ENCODE peak calls at places on chromosome 15, in eight cellular contexts. U, M, S, G, A, B, V and R are unnamed samples.

GRCh38 chr15:58410353-58410752 is 21.4 kb upstream of the LIPC start:
- DNase-seq in M (no peak), B (peak), V (no peak), S (no peak), G (peak), A (no peak), U (no peak), R (no peak)

GRCh38 chr15:66839511-66840112 is 137.6 kb downstream of the SMAD6 start:
- DNase-seq in A (peak), S (no peak), B (no peak), G (no peak), U (no peak), M (no peak), V (no peak), R (no peak)

GRCh38 chr15:84955089-84955848 is 26.4 kb upstream of the PDE8A start:
- DNase-seq in A (peak), G (peak), M (peak), V (peak), U (no peak), B (no peak), S (peak), R (no peak)

GRCh38 chr15:34650177-34650576 is 66.7 kb upstream of the GOLGA8B start:
- DNase-seq in M (no peak), V (no peak), A (no peak), U (no peak), S (no peak), B (no peak), G (peak), R (no peak)

GRCh38 chr15:90479656-90480055 is 50.1 kb upstream of the CRTC3 start:
- DNase-seq in G (no peak), M (no peak), V (no peak), S (no peak), U (no peak), A (no peak), B (no peak), R (no peak)

GRCh38 chr15:85580914-85581313 is 200.5 kb downstream of the AKAP13 start:
- DNase-seq in V (no peak), G (no peak), U (no peak), A (peak), M (peak), B (no peak), S (peak), R (no peak)

GRCh38 chr15:74381481-74381880 is 14.0 kb upstream of the CYP11A1 start:
- DNase-seq in B (no peak), G (no peak), M (no peak), U (no peak), V (no peak), S (no peak), A (no peak), R (no peak)

GRCh38 chr15:70478251-70478990 is 284.9 kb downstream of the UACA start:
- DNase-seq in M (peak), G (no peak), S (peak), B (no peak), U (peak), V (no peak), A (peak), R (peak)

GRCh38 chr15:33448961-33449611 is 138.3 kb downstream of the RYR3 start:
- DNase-seq in V (no peak), A (no peak), S (no peak), G (no peak), U (no peak), M (no peak), B (no peak), R (no peak)

GRCh38 chr15:45179221-45179985 is 8.4 kb downstream of the SHF start:
- DNase-seq in U (no peak), B (no peak), M (no peak), A (peak), V (no peak), G (peak), S (peak), R (no peak)

GRCh38 chr15:56552668-56553067 is 87.7 kb upstream of the MNS1 start:
- DNase-seq in S (no peak), U (no peak), M (no peak), G (no peak), V (no peak), B (no peak), A (no peak), R (no peak)

GRCh38 chr15:28191832-28192231 is 92.7 kb upstream of the OCA2 start:
- DNase-seq in U (no peak), G (no peak), A (peak), B (no peak), V (no peak), M (peak), S (no peak), R (no peak)

GRCh38 chr15:35437157-35437556 is 108.8 kb downstream of the DPH6 start:
- DNase-seq in A (no peak), U (no peak), B (no peak), S (no peak), G (no peak), M (no peak), V (no peak), R (no peak)

GRCh38 chr15:59886476-59886875 is 117.6 kb upstream of the FOXB1 start:
- DNase-seq in M (no peak), B (no peak), G (no peak), V (no peak), A (no peak), U (no peak), S (no peak), R (no peak)

GRCh38 chr15:89462198-89462912 is 34.0 kb downstream of the RHCG start:
- DNase-seq in M (no peak), S (no peak), V (no peak), A (no peak), G (peak), B (no peak), U (no peak), R (no peak)

GRCh38 chr15:75648156-75649000 is 666 bp downstream of the SNX33 start:
- DNase-seq in U (no peak), S (no peak), V (no peak), B (no peak), A (peak), M (peak), G (peak), R (peak)
- TF ChIP-seq POLR2A in U (no peak), S (no peak), V (no peak), B (no peak), A (no peak), M (no peak), G (peak), R (no peak)

DNA sequence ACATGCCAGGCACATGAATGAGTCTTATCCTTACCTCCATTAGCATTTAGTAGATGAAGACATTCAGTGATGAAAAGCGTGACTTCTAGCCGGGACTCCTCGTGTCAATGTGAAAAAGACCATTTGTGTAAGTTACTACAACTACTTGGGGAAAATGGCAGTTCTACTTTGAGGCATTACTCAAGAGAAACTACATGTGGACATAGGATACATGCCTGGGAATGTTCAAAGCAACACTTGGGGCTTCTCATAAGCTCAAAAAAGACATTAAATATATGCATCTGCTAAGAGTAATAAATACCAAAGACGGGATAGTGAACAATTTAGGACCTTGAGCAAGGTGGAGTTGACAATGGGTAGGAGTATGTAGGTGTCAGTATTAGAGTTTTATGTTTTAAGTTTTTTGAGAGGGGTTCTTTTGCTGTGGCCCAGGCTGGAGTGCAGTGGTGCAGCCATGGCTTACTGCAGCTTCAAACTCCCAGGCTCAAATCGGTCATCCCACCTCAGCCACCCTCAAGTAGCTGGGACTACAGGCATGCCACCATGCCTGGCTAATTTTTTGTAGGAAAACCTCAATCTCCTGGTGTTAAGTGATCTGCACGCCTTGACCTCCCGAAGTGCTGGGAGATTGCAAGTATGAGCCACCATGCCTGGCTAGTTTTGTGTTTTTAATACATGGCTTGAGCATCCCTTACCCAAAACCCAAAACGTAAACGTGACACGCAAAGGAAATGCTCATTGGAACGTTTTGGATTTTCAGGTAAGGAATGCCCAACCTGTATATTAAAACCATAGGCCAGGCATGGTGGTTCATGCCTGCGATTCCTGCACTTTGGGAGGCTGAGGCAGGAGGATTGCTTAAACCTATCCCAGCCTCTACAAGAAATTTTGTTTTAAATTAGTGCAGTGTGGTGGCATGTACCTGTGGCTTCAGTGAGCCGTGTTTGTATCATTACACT is 3.9 kb downstream of the RPLP1 start:
- DNase-seq in B (no peak), A (no peak), M (no peak), S (no peak), V (no peak), U (no peak), G (peak), R (no peak)
- TF ChIP-seq POLR2A in B (peak), A (no peak), M (no peak), S (no peak), V (no peak), U (peak), G (peak), R (peak)

GRCh38 chr15:64356443-64357040 is 569 bp upstream of the CSNK1G1 start:
- DNase-seq in U (no peak), G (no peak), B (no peak), V (no peak), A (no peak), M (no peak), S (no peak), R (no peak)
- TF ChIP-seq POLR2A in U (no peak), G (peak), B (no peak), V (no peak), A (no peak), M (no peak), S (no peak), R (no peak)

GRCh38 chr15:68214838-68215234 is 9.7 kb upstream of the CALML4 start:
- DNase-seq in B (no peak), U (no peak), V (no peak), G (no peak), A (no peak), M (no peak), S (peak), R (no peak)
- TF ChIP-seq POLR2A in B (no peak), U (no peak), V (no peak), G (no peak), A (no peak), M (no peak), S (no peak), R (no peak)

GRCh38 chr15:39782441-39783138 is at the start of gene FSIP1:
- DNase-seq in A (peak), M (peak), B (peak), S (peak), G (peak), V (peak), U (peak), R (peak)
- TF ChIP-seq POLR2A in A (peak), M (no peak), B (peak), S (peak), G (peak), V (peak), U (peak), R (peak)

DNA sequence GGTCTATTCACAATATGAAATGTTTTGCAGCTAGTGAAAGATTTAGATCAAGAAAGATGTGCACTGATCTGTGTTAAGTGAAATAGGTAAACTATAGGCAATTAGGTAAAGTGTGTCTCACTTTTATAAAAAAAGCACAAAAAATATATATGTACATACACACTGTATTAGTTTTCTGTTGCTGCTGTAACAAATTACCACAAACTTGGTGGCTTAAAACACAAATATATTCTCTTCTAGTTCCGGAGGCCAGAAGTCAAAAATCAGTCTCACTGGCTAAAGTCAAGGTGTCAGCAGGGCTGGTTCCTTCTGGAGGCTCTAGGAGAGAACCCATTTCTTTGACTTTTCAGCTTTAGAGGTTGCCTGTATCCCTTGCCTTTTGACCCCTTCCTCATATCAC is 11.1 kb downstream of the FAH start:
- DNase-seq in M (no peak), B (no peak), G (no peak), U (no peak), V (no peak), S (no peak), A (no peak), R (no peak)
- TF ChIP-seq POLR2A in M (no peak), B (no peak), G (no peak), U (no peak), V (no peak), S (no peak), A (no peak), R (no peak)